ENCODE peak calls at places on chromosomes 13 and 19, in ten cellular contexts. One of them, this sample, is unnamed.
A peak's percentile ranks its signal among the peaks of the same experiment; 100 is the strongest.

GRCh38 chr13:30862707-30863106 is 43.4 kb upstream of the MEDAG start:
- DNase-seq in glutamatergic neuron: no peak
- DNase-seq in WTC11: peak; percentile 22
- DNase-seq in GM06990: no peak
- DNase-seq in spleen: no peak
- DNase-seq in stomach: no peak
- DNase-seq in HCT116: no peak
- DNase-seq in endothelial cell: no peak
- DNase-seq in Caco-2: no peak
- DNase-seq in neural progenitor cell: peak; percentile 18
- DNase-seq in this sample: no peak

GRCh38 chr19:6412111-6412999 is 12.3 kb downstream of the KHSRP start:
- DNase-seq in glutamatergic neuron: peak; percentile 34
- DNase-seq in WTC11: peak; percentile 87
- DNase-seq in GM06990: no peak
- DNase-seq in spleen: no peak
- DNase-seq in stomach: peak; percentile 61
- DNase-seq in HCT116: peak; percentile 31
- DNase-seq in endothelial cell: peak; percentile 51
- DNase-seq in Caco-2: peak; percentile 75
- DNase-seq in neural progenitor cell: peak; percentile 68
- DNase-seq in this sample: no peak

GRCh38 chr19:16397791-16398529 is 73.3 kb downstream of the KLF2 start:
- DNase-seq in glutamatergic neuron: no peak
- DNase-seq in WTC11: no peak
- DNase-seq in GM06990: no peak
- DNase-seq in spleen: peak; percentile 44
- DNase-seq in stomach: no peak
- DNase-seq in HCT116: no peak
- DNase-seq in endothelial cell: no peak
- DNase-seq in Caco-2: no peak
- DNase-seq in neural progenitor cell: no peak
- DNase-seq in this sample: peak; percentile 20

GRCh38 chr13:50543767-50544166 is 299.7 kb downstream of the DLEU7 start:
- DNase-seq in glutamatergic neuron: no peak
- DNase-seq in WTC11: no peak
- DNase-seq in GM06990: no peak
- DNase-seq in spleen: no peak
- DNase-seq in stomach: no peak
- DNase-seq in HCT116: no peak
- DNase-seq in endothelial cell: no peak
- DNase-seq in Caco-2: no peak
- DNase-seq in neural progenitor cell: peak; percentile 26
- DNase-seq in this sample: no peak

GRCh38 chr13:112617754-112618375 is 29.9 kb upstream of the TUBGCP3 start:
- DNase-seq in glutamatergic neuron: no peak
- DNase-seq in WTC11: no peak
- DNase-seq in GM06990: no peak
- DNase-seq in spleen: peak; percentile 57
- DNase-seq in stomach: no peak
- DNase-seq in HCT116: no peak
- DNase-seq in endothelial cell: no peak
- DNase-seq in Caco-2: no peak
- DNase-seq in neural progenitor cell: no peak
- DNase-seq in this sample: no peak

GRCh38 chr19:3250675-3251074 is 26.2 kb downstream of the CELF5 start:
- DNase-seq in glutamatergic neuron: peak; percentile 37
- DNase-seq in WTC11: peak; percentile 45
- DNase-seq in GM06990: no peak
- DNase-seq in spleen: no peak
- DNase-seq in stomach: no peak
- DNase-seq in HCT116: peak; percentile 42
- DNase-seq in endothelial cell: no peak
- DNase-seq in Caco-2: peak; percentile 17
- DNase-seq in neural progenitor cell: no peak
- DNase-seq in this sample: no peak

GRCh38 chr19:45564131-45564780 is 20.3 kb downstream of the OPA3 start:
- DNase-seq in glutamatergic neuron: no peak
- DNase-seq in WTC11: peak; percentile 65
- DNase-seq in GM06990: no peak
- DNase-seq in spleen: no peak
- DNase-seq in stomach: no peak
- DNase-seq in HCT116: no peak
- DNase-seq in endothelial cell: no peak
- DNase-seq in Caco-2: no peak
- DNase-seq in neural progenitor cell: no peak
- DNase-seq in this sample: no peak

GRCh38 chr13:46721054-46721453 is 75.9 kb downstream of the ESD start:
- DNase-seq in glutamatergic neuron: peak; percentile 50
- DNase-seq in WTC11: peak; percentile 32
- DNase-seq in GM06990: no peak
- DNase-seq in spleen: no peak
- DNase-seq in stomach: peak; percentile 53
- DNase-seq in HCT116: peak; percentile 15
- DNase-seq in endothelial cell: peak; percentile 26
- DNase-seq in Caco-2: peak; percentile 53
- DNase-seq in neural progenitor cell: peak; percentile 62
- DNase-seq in this sample: no peak

GRCh38 chr19:54209748-54210494 is 9.3 kb downstream of the RPS9 start:
- DNase-seq in glutamatergic neuron: no peak
- DNase-seq in WTC11: no peak
- DNase-seq in GM06990: no peak
- DNase-seq in spleen: no peak
- DNase-seq in stomach: peak; percentile 97
- DNase-seq in HCT116: peak; percentile 40
- DNase-seq in endothelial cell: no peak
- DNase-seq in Caco-2: peak; percentile 70
- DNase-seq in neural progenitor cell: no peak
- DNase-seq in this sample: peak; percentile 95

GRCh38 chr19:50513746-50514345 is at the start of gene ASPDH:
- DNase-seq in glutamatergic neuron: peak; percentile 46
- DNase-seq in WTC11: no peak
- DNase-seq in GM06990: no peak
- DNase-seq in spleen: peak; percentile 81
- DNase-seq in stomach: no peak
- DNase-seq in HCT116: no peak
- DNase-seq in endothelial cell: no peak
- DNase-seq in Caco-2: no peak
- DNase-seq in neural progenitor cell: peak; percentile 50
- DNase-seq in this sample: no peak

GRCh38 chr13:75860935-75861334 is 224.8 kb downstream of the LMO7 start:
- DNase-seq in glutamatergic neuron: no peak
- DNase-seq in WTC11: no peak
- DNase-seq in GM06990: no peak
- DNase-seq in spleen: no peak
- DNase-seq in stomach: no peak
- DNase-seq in HCT116: no peak
- DNase-seq in endothelial cell: no peak
- DNase-seq in Caco-2: no peak
- DNase-seq in neural progenitor cell: no peak
- DNase-seq in this sample: no peak

GRCh38 chr13:36207672-36208071 is 6.7 kb downstream of the SOHLH2 start:
- DNase-seq in glutamatergic neuron: no peak
- DNase-seq in WTC11: no peak
- DNase-seq in GM06990: no peak
- DNase-seq in spleen: no peak
- DNase-seq in stomach: no peak
- DNase-seq in HCT116: no peak
- DNase-seq in endothelial cell: no peak
- DNase-seq in Caco-2: no peak
- DNase-seq in neural progenitor cell: no peak
- DNase-seq in this sample: no peak
- TF ChIP-seq CTCF in glutamatergic neuron: no peak
- TF ChIP-seq CTCF in WTC11: no peak
- TF ChIP-seq CTCF in GM06990: no peak
- TF ChIP-seq CTCF in spleen: no peak
- TF ChIP-seq CTCF in stomach: no peak
- TF ChIP-seq CTCF in HCT116: no peak
- TF ChIP-seq CTCF in endothelial cell: no peak
- TF ChIP-seq CTCF in Caco-2: no peak
- TF ChIP-seq CTCF in neural progenitor cell: no peak
- TF ChIP-seq CTCF in this sample: no peak

GRCh38 chr13:22931576-22931975 is 249.2 kb upstream of the SGCG start:
- DNase-seq in glutamatergic neuron: no peak
- DNase-seq in WTC11: no peak
- DNase-seq in GM06990: no peak
- DNase-seq in spleen: no peak
- DNase-seq in stomach: no peak
- DNase-seq in HCT116: no peak
- DNase-seq in endothelial cell: no peak
- DNase-seq in Caco-2: no peak
- DNase-seq in neural progenitor cell: no peak
- DNase-seq in this sample: no peak

GRCh38 chr13:22926176-22927007 is 254.4 kb upstream of the SGCG start:
- DNase-seq in glutamatergic neuron: peak; percentile 65
- DNase-seq in WTC11: peak; percentile 79
- DNase-seq in GM06990: peak; percentile 22
- DNase-seq in spleen: peak; percentile 82
- DNase-seq in stomach: no peak
- DNase-seq in HCT116: no peak
- DNase-seq in endothelial cell: peak; percentile 22
- DNase-seq in Caco-2: no peak
- DNase-seq in neural progenitor cell: peak; percentile 27
- DNase-seq in this sample: no peak

GRCh38 chr13:22933571-22934181 is 247.1 kb upstream of the SGCG start:
- DNase-seq in glutamatergic neuron: no peak
- DNase-seq in WTC11: no peak
- DNase-seq in GM06990: no peak
- DNase-seq in spleen: no peak
- DNase-seq in stomach: no peak
- DNase-seq in HCT116: no peak
- DNase-seq in endothelial cell: no peak
- DNase-seq in Caco-2: no peak
- DNase-seq in neural progenitor cell: no peak
- DNase-seq in this sample: no peak

GRCh38 chr13:22927008-22927393 is 253.8 kb upstream of the SGCG start:
- DNase-seq in glutamatergic neuron: no peak
- DNase-seq in WTC11: peak; percentile 39
- DNase-seq in GM06990: peak; percentile 22
- DNase-seq in spleen: peak; percentile 71
- DNase-seq in stomach: no peak
- DNase-seq in HCT116: no peak
- DNase-seq in endothelial cell: no peak
- DNase-seq in Caco-2: no peak
- DNase-seq in neural progenitor cell: no peak
- DNase-seq in this sample: no peak

GRCh38 chr13:22929391-22930126 is 251.2 kb upstream of the SGCG start:
- DNase-seq in glutamatergic neuron: no peak
- DNase-seq in WTC11: no peak
- DNase-seq in GM06990: no peak
- DNase-seq in spleen: no peak
- DNase-seq in stomach: no peak
- DNase-seq in HCT116: no peak
- DNase-seq in endothelial cell: no peak
- DNase-seq in Caco-2: no peak
- DNase-seq in neural progenitor cell: no peak
- DNase-seq in this sample: no peak
- TF ChIP-seq CTCF in glutamatergic neuron: no peak
- TF ChIP-seq CTCF in WTC11: no peak
- TF ChIP-seq CTCF in GM06990: no peak
- TF ChIP-seq CTCF in spleen: no peak
- TF ChIP-seq CTCF in stomach: no peak
- TF ChIP-seq CTCF in HCT116: no peak
- TF ChIP-seq CTCF in endothelial cell: no peak
- TF ChIP-seq CTCF in Caco-2: no peak
- TF ChIP-seq CTCF in neural progenitor cell: no peak
- TF ChIP-seq CTCF in this sample: no peak

GRCh38 chr13:101941095-101941777 is 460.6 kb downstream of the FGF14 start:
- DNase-seq in glutamatergic neuron: peak; percentile 31
- DNase-seq in WTC11: no peak
- DNase-seq in GM06990: no peak
- DNase-seq in spleen: no peak
- DNase-seq in stomach: no peak
- DNase-seq in HCT116: no peak
- DNase-seq in endothelial cell: no peak
- DNase-seq in Caco-2: peak; percentile 5
- DNase-seq in neural progenitor cell: no peak
- DNase-seq in this sample: no peak

GRCh38 chr13:101942535-101943157 is 459.2 kb downstream of the FGF14 start:
- DNase-seq in glutamatergic neuron: peak; percentile 25
- DNase-seq in WTC11: no peak
- DNase-seq in GM06990: no peak
- DNase-seq in spleen: no peak
- DNase-seq in stomach: no peak
- DNase-seq in HCT116: no peak
- DNase-seq in endothelial cell: no peak
- DNase-seq in Caco-2: no peak
- DNase-seq in neural progenitor cell: peak; percentile 49
- DNase-seq in this sample: no peak

GRCh38 chr13:101942038-101942437 is 459.8 kb downstream of the FGF14 start:
- DNase-seq in glutamatergic neuron: peak; percentile 26
- DNase-seq in WTC11: peak; percentile 33
- DNase-seq in GM06990: no peak
- DNase-seq in spleen: no peak
- DNase-seq in stomach: no peak
- DNase-seq in HCT116: no peak
- DNase-seq in endothelial cell: peak; percentile 54
- DNase-seq in Caco-2: peak; percentile 39
- DNase-seq in neural progenitor cell: peak; percentile 64
- DNase-seq in this sample: no peak

GRCh38 chr13:101946411-101946810 is 455.4 kb downstream of the FGF14 start:
- DNase-seq in glutamatergic neuron: no peak
- DNase-seq in WTC11: no peak
- DNase-seq in GM06990: no peak
- DNase-seq in spleen: no peak
- DNase-seq in stomach: no peak
- DNase-seq in HCT116: no peak
- DNase-seq in endothelial cell: no peak
- DNase-seq in Caco-2: no peak
- DNase-seq in neural progenitor cell: no peak
- DNase-seq in this sample: no peak

DNA sequence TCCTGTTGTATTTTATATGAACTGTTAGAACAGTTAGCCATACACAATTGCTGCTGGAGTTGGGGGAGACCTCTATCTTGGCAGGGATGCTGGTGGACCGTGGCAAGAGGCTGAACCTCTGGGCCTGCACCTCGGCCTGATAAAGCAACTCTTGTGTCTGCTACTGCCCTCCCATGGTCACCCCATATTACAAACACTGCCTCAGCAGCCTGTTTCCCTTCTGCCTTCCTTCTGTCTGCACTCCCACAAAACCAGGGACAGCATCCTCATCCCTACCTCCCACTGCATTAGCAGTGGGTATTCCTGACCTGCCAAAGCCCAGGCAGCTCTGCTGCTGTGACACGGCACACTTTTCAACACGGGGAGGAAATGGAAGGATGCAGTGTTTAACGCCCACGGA is 456.4 kb downstream of the FGF14 start:
- DNase-seq in glutamatergic neuron: peak; percentile 19
- DNase-seq in WTC11: peak; percentile 22
- DNase-seq in GM06990: no peak
- DNase-seq in spleen: no peak
- DNase-seq in stomach: no peak
- DNase-seq in HCT116: no peak
- DNase-seq in endothelial cell: no peak
- DNase-seq in Caco-2: peak; percentile 4
- DNase-seq in neural progenitor cell: peak; percentile 29
- DNase-seq in this sample: no peak
- TF ChIP-seq CTCF in glutamatergic neuron: no peak
- TF ChIP-seq CTCF in WTC11: no peak
- TF ChIP-seq CTCF in GM06990: peak; percentile 16
- TF ChIP-seq CTCF in spleen: no peak
- TF ChIP-seq CTCF in stomach: no peak
- TF ChIP-seq CTCF in HCT116: no peak
- TF ChIP-seq CTCF in endothelial cell: no peak
- TF ChIP-seq CTCF in Caco-2: no peak
- TF ChIP-seq CTCF in neural progenitor cell: peak; percentile 31
- TF ChIP-seq CTCF in this sample: no peak

GRCh38 chr19:5271145-5271544 is 69.5 kb downstream of the PTPRS start:
- DNase-seq in glutamatergic neuron: no peak
- DNase-seq in WTC11: no peak
- DNase-seq in GM06990: no peak
- DNase-seq in spleen: no peak
- DNase-seq in stomach: no peak
- DNase-seq in HCT116: no peak
- DNase-seq in endothelial cell: no peak
- DNase-seq in Caco-2: no peak
- DNase-seq in neural progenitor cell: no peak
- DNase-seq in this sample: no peak
- TF ChIP-seq CTCF in glutamatergic neuron: peak; percentile 70
- TF ChIP-seq CTCF in WTC11: peak; percentile 3
- TF ChIP-seq CTCF in GM06990: peak; percentile 7
- TF ChIP-seq CTCF in spleen: no peak
- TF ChIP-seq CTCF in stomach: peak; percentile 19
- TF ChIP-seq CTCF in HCT116: peak; percentile 24
- TF ChIP-seq CTCF in endothelial cell: peak; percentile 57
- TF ChIP-seq CTCF in Caco-2: no peak
- TF ChIP-seq CTCF in neural progenitor cell: peak; percentile 40
- TF ChIP-seq CTCF in this sample: no peak

This sample was measured in CD14-positive monocyte.